ENCODE peak calls at places on chromosomes 4 and X, in seven cellular contexts. One of them, this sample, is unnamed.

GRCh38 chr4:83629945-83630684 is 94.2 kb downstream of the GPAT3 start:
- DNase-seq in stimulated activated CD4-positive, alpha-beta T cell treated with anti-CD3 and anti-CD28 coated beads, Interleukin-1b, Interleukin-23, amount 100 ng/mL, for 4 hours: no peak
- DNase-seq in MM.1S: no peak
- DNase-seq in activated naive CD4-positive, alpha-beta T cell treated with Interleukin-2 at 50 U/mL for 16 hours: no peak
- DNase-seq in NCI-H345: no peak
- DNase-seq in activated CD4-positive, alpha-beta T cell treated with anti-CD3 and anti-CD28 coated beads for 36 hours: no peak
- DNase-seq in GM04503: peak; percentile 28
- DNase-seq in this sample: no peak

GRCh38 chrX:154490021-154490413 is 412 bp downstream of the SLC10A3 start:
- DNase-seq in stimulated activated CD4-positive, alpha-beta T cell treated with anti-CD3 and anti-CD28 coated beads, Interleukin-1b, Interleukin-23, amount 100 ng/mL, for 4 hours: no peak
- DNase-seq in MM.1S: peak; percentile 43
- DNase-seq in activated naive CD4-positive, alpha-beta T cell treated with Interleukin-2 at 50 U/mL for 16 hours: peak; percentile 15
- DNase-seq in NCI-H345: no peak
- DNase-seq in activated CD4-positive, alpha-beta T cell treated with anti-CD3 and anti-CD28 coated beads for 36 hours: peak; percentile 52
- DNase-seq in GM04503: no peak
- DNase-seq in this sample: peak; percentile 31

GRCh38 chrX:6468716-6469115 is 66.2 kb downstream of the VCX3A start:
- DNase-seq in stimulated activated CD4-positive, alpha-beta T cell treated with anti-CD3 and anti-CD28 coated beads, Interleukin-1b, Interleukin-23, amount 100 ng/mL, for 4 hours: no peak
- DNase-seq in MM.1S: no peak
- DNase-seq in activated naive CD4-positive, alpha-beta T cell treated with Interleukin-2 at 50 U/mL for 16 hours: no peak
- DNase-seq in NCI-H345: no peak
- DNase-seq in activated CD4-positive, alpha-beta T cell treated with anti-CD3 and anti-CD28 coated beads for 36 hours: no peak
- DNase-seq in GM04503: no peak
- DNase-seq in this sample: no peak

GRCh38 chr4:6596948-6597347 is 22.0 kb downstream of the MAN2B2 start:
- DNase-seq in stimulated activated CD4-positive, alpha-beta T cell treated with anti-CD3 and anti-CD28 coated beads, Interleukin-1b, Interleukin-23, amount 100 ng/mL, for 4 hours: no peak
- DNase-seq in MM.1S: no peak
- DNase-seq in activated naive CD4-positive, alpha-beta T cell treated with Interleukin-2 at 50 U/mL for 16 hours: no peak
- DNase-seq in NCI-H345: no peak
- DNase-seq in activated CD4-positive, alpha-beta T cell treated with anti-CD3 and anti-CD28 coated beads for 36 hours: no peak
- DNase-seq in GM04503: no peak
- DNase-seq in this sample: no peak

GRCh38 chr4:38785901-38786402 is 3.2 kb upstream of the TLR10 start:
- DNase-seq in stimulated activated CD4-positive, alpha-beta T cell treated with anti-CD3 and anti-CD28 coated beads, Interleukin-1b, Interleukin-23, amount 100 ng/mL, for 4 hours: no peak
- DNase-seq in MM.1S: no peak
- DNase-seq in activated naive CD4-positive, alpha-beta T cell treated with Interleukin-2 at 50 U/mL for 16 hours: no peak
- DNase-seq in NCI-H345: no peak
- DNase-seq in activated CD4-positive, alpha-beta T cell treated with anti-CD3 and anti-CD28 coated beads for 36 hours: no peak
- DNase-seq in GM04503: no peak
- DNase-seq in this sample: no peak

GRCh38 chrX:131633285-131633917 is 89.5 kb downstream of the OR13H1 start:
- DNase-seq in stimulated activated CD4-positive, alpha-beta T cell treated with anti-CD3 and anti-CD28 coated beads, Interleukin-1b, Interleukin-23, amount 100 ng/mL, for 4 hours: peak; percentile 28
- DNase-seq in MM.1S: peak; percentile 58
- DNase-seq in activated naive CD4-positive, alpha-beta T cell treated with Interleukin-2 at 50 U/mL for 16 hours: peak; percentile 11
- DNase-seq in NCI-H345: peak; percentile 59
- DNase-seq in activated CD4-positive, alpha-beta T cell treated with anti-CD3 and anti-CD28 coated beads for 36 hours: peak; percentile 58
- DNase-seq in GM04503: peak; percentile 8
- DNase-seq in this sample: peak; percentile 79

GRCh38 chr4:94678896-94679295 is 78.9 kb upstream of the BMPR1B start:
- DNase-seq in stimulated activated CD4-positive, alpha-beta T cell treated with anti-CD3 and anti-CD28 coated beads, Interleukin-1b, Interleukin-23, amount 100 ng/mL, for 4 hours: no peak
- DNase-seq in MM.1S: no peak
- DNase-seq in activated naive CD4-positive, alpha-beta T cell treated with Interleukin-2 at 50 U/mL for 16 hours: no peak
- DNase-seq in NCI-H345: no peak
- DNase-seq in activated CD4-positive, alpha-beta T cell treated with anti-CD3 and anti-CD28 coated beads for 36 hours: no peak
- DNase-seq in GM04503: peak; percentile 52
- DNase-seq in this sample: no peak

GRCh38 chrX:9349572-9350259 is 115.1 kb upstream of the TBL1X start:
- DNase-seq in stimulated activated CD4-positive, alpha-beta T cell treated with anti-CD3 and anti-CD28 coated beads, Interleukin-1b, Interleukin-23, amount 100 ng/mL, for 4 hours: no peak
- DNase-seq in MM.1S: no peak
- DNase-seq in activated naive CD4-positive, alpha-beta T cell treated with Interleukin-2 at 50 U/mL for 16 hours: no peak
- DNase-seq in NCI-H345: no peak
- DNase-seq in activated CD4-positive, alpha-beta T cell treated with anti-CD3 and anti-CD28 coated beads for 36 hours: no peak
- DNase-seq in GM04503: no peak
- DNase-seq in this sample: no peak

GRCh38 chrX:9091253-9091652 is 57.3 kb upstream of the FAM9B start:
- DNase-seq in stimulated activated CD4-positive, alpha-beta T cell treated with anti-CD3 and anti-CD28 coated beads, Interleukin-1b, Interleukin-23, amount 100 ng/mL, for 4 hours: no peak
- DNase-seq in MM.1S: no peak
- DNase-seq in activated naive CD4-positive, alpha-beta T cell treated with Interleukin-2 at 50 U/mL for 16 hours: no peak
- DNase-seq in NCI-H345: no peak
- DNase-seq in activated CD4-positive, alpha-beta T cell treated with anti-CD3 and anti-CD28 coated beads for 36 hours: no peak
- DNase-seq in GM04503: no peak
- DNase-seq in this sample: no peak

GRCh38 chr4:3200423-3201090 is 48.4 kb upstream of the MSANTD1 start:
- DNase-seq in stimulated activated CD4-positive, alpha-beta T cell treated with anti-CD3 and anti-CD28 coated beads, Interleukin-1b, Interleukin-23, amount 100 ng/mL, for 4 hours: no peak
- DNase-seq in MM.1S: no peak
- DNase-seq in activated naive CD4-positive, alpha-beta T cell treated with Interleukin-2 at 50 U/mL for 16 hours: no peak
- DNase-seq in NCI-H345: no peak
- DNase-seq in activated CD4-positive, alpha-beta T cell treated with anti-CD3 and anti-CD28 coated beads for 36 hours: no peak
- DNase-seq in GM04503: no peak
- DNase-seq in this sample: no peak

GRCh38 chrX:85611926-85612325 is 232.5 kb upstream of the POF1B start:
- DNase-seq in stimulated activated CD4-positive, alpha-beta T cell treated with anti-CD3 and anti-CD28 coated beads, Interleukin-1b, Interleukin-23, amount 100 ng/mL, for 4 hours: no peak
- DNase-seq in MM.1S: peak; percentile 41
- DNase-seq in activated naive CD4-positive, alpha-beta T cell treated with Interleukin-2 at 50 U/mL for 16 hours: no peak
- DNase-seq in NCI-H345: no peak
- DNase-seq in activated CD4-positive, alpha-beta T cell treated with anti-CD3 and anti-CD28 coated beads for 36 hours: no peak
- DNase-seq in GM04503: no peak
- DNase-seq in this sample: peak; percentile 7